ENCODE peak calls at places on chromosome 18, in nine cellular contexts. E is adrenal gland, F is OCI-LY7, H is thyroid gland, R is heart right ventricle, J is fibroblast of lung, X is A673, L is hepatocyte, C is aorta. K is an unnamed sample.

GRCh38 chr18:8257851-8258434 is 351.3 kb upstream of the RAB12 start:
- DNase-seq in E (no peak), F (no peak), H (peak; percentile 44), R (no peak), J (no peak), X (no peak), L (no peak), C (no peak), K (peak; percentile 18)

GRCh38 chr18:32980896-32981295 is 208.1 kb upstream of the KLHL14 start:
- DNase-seq in E (no peak), F (no peak), H (no peak), R (no peak), J (peak; percentile 79), X (no peak), L (no peak), C (no peak), K (no peak)

GRCh38 chr18:52813637-52814416 is 473.8 kb downstream of the DCC start:
- DNase-seq in E (no peak), F (no peak), H (no peak), R (no peak), J (no peak), X (no peak), L (no peak), C (no peak), K (no peak)

GRCh38 chr18:26875040-26875654 is 9.6 kb upstream of the AQP4 start:
- DNase-seq in E (no peak), F (no peak), H (no peak), R (no peak), J (no peak), X (no peak), L (peak; percentile 23), C (no peak), K (no peak)

GRCh38 chr18:13292736-13293135 is 74.2 kb downstream of the LDLRAD4 start:
- DNase-seq in E (no peak), F (no peak), H (no peak), R (no peak), J (no peak), X (no peak), L (no peak), C (no peak), K (peak; percentile 54)

GRCh38 chr18:77087391-77088141 is 45.0 kb downstream of the MBP start:
- DNase-seq in E (no peak), F (no peak), H (peak; percentile 33), R (peak; percentile 63), J (peak; percentile 63), X (no peak), L (peak; percentile 86), C (peak; percentile 89), K (peak; percentile 69)

GRCh38 chr18:44842588-44843412 is 162.1 kb downstream of the SETBP1 start:
- DNase-seq in E (no peak), F (no peak), H (no peak), R (no peak), J (no peak), X (no peak), L (no peak), C (no peak), K (no peak)

GRCh38 chr18:666177-666576 is 8.7 kb downstream of the TYMS start:
- DNase-seq in E (no peak), F (no peak), H (no peak), R (no peak), J (no peak), X (no peak), L (no peak), C (no peak), K (peak; percentile 38)

GRCh38 chr18:7084080-7084765 is 33.4 kb downstream of the LAMA1 start:
- DNase-seq in E (no peak), F (no peak), H (no peak), R (no peak), J (peak; percentile 42), X (no peak), L (peak; percentile 31), C (no peak), K (no peak)

DNA sequence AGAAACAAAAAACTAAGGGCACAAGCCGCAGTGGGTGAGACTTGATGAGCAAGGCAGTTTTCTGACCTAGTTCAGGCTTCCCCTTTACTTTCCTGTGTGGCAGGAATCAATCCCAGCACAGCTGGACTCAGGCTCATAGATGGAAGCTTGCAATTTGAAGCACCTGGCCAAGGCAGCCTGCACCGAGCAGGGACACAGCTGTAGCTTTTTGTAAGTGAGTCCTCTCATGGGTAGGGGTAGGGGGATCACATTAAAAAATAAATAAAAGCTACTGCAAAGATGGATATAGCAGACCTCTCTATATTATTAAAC is 329.2 kb downstream of the DLGAP1 start:
- DNase-seq in E (no peak), F (no peak), H (no peak), R (no peak), J (no peak), X (no peak), L (no peak), C (no peak), K (no peak)
- H3K4me1 ChIP-seq in E (no peaks in the 10 kb centered on the region), F (no peaks in the 10 kb centered on the region), H (no peaks in the 10 kb centered on the region), R (peaks cover 14% of the 10 kb centered on the region), J (no peaks in the 10 kb centered on the region), X (peaks cover 57% of the 10 kb centered on the region), L (peaks cover 8% of the 10 kb centered on the region), C (peaks cover 3% of the 10 kb centered on the region), K (peaks cover 3% of the 10 kb centered on the region)

GRCh38 chr18:23141022-23141999 is 6.0 kb downstream of the CABLES1 start:
- DNase-seq in E (peak; percentile 61), F (no peak), H (peak; percentile 81), R (peak; percentile 36), J (peak; percentile 34), X (no peak), L (peak; percentile 88), C (no peak), K (no peak)
- H3K4me1 ChIP-seq in E (peaks cover 19% of the 10 kb centered on the region), F (peaks cover 65% of the 10 kb centered on the region), H (peaks cover 68% of the 10 kb centered on the region), R (peaks cover 48% of the 10 kb centered on the region), J (peaks cover 6% of the 10 kb centered on the region), X (peaks cover 15% of the 10 kb centered on the region), L (peaks cover 46% of the 10 kb centered on the region), C (peaks cover 3% of the 10 kb centered on the region), K (peaks cover 10% of the 10 kb centered on the region)

GRCh38 chr18:6055711-6056110 is 160.4 kb upstream of the TMEM200C start:
- DNase-seq in E (no peak), F (no peak), H (no peak), R (no peak), J (peak; percentile 79), X (no peak), L (no peak), C (no peak), K (no peak)

GRCh38 chr18:6054443-6054842 is 159.1 kb upstream of the TMEM200C start:
- DNase-seq in E (no peak), F (no peak), H (no peak), R (no peak), J (no peak), X (no peak), L (no peak), C (no peak), K (peak; percentile 66)

GRCh38 chr18:6058941-6059340 is 163.6 kb upstream of the TMEM200C start:
- DNase-seq in E (no peak), F (no peak), H (peak; percentile 6), R (peak; percentile 41), J (peak; percentile 25), X (no peak), L (peak; percentile 6), C (no peak), K (no peak)

GRCh38 chr18:6057604-6058003 is 162.3 kb upstream of the TMEM200C start:
- DNase-seq in E (no peak), F (no peak), H (no peak), R (no peak), J (peak; percentile 29), X (no peak), L (no peak), C (no peak), K (no peak)

DNA sequence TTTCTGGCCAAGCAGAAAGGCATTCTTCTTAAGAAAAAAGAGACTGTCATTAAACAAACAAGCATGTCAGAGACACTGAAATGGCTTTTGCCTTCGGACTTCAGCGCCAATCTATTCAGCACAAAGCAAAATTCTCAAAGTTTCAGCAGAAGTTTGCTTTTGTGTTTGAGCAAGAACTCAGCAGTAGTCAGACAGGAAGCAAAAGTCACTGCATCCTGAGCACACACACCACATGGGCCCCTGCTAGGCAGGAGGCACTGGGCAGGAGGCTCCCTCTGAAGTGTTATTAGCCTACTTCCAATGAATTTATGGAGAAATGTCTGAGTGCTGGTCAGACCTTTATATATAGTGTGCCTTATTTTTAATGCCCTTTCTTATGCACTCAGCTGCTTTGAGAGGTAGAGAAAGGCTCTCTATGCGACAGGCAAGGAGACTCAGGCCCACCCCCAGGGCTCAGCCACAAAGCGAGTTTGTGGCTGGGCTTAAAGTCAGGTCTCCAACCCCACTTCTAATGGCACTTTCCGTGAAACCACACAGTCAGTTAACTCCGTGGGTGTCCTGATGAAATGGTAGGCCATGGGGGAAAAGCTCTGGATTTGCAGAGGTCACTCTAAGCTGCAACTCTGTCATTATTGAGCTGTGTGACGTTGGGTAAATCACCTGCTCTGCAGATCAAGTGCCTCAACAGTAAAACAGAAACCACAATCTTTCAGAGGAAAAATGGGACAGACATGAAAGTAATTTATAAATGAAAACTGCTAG is 161.0 kb upstream of the TMEM200C start:
- DNase-seq in E (no peak), F (no peak), H (no peak), R (no peak), J (peak; percentile 65), X (no peak), L (peak; percentile 8), C (no peak), K (no peak)
- H3K4me1 ChIP-seq in E (peaks cover 5% of the 10 kb centered on the region), F (no peaks in the 10 kb centered on the region), H (peaks cover 4% of the 10 kb centered on the region), R (peaks cover 12% of the 10 kb centered on the region), J (peaks cover 7% of the 10 kb centered on the region), X (no peaks in the 10 kb centered on the region), L (peaks cover 4% of the 10 kb centered on the region), C (no peaks in the 10 kb centered on the region), K (peaks cover 4% of the 10 kb centered on the region)

GRCh38 chr18:55320399-55321255 is 267.4 kb downstream of the TCF4 start:
- DNase-seq in E (no peak), F (peak; percentile 20), H (no peak), R (no peak), J (peak; percentile 54), X (peak; percentile 57), L (no peak), C (no peak), K (no peak)

GRCh38 chr18:55323051-55323994 is 264.7 kb downstream of the TCF4 start:
- DNase-seq in E (peak; percentile 32), F (peak; percentile 8), H (no peak), R (no peak), J (peak; percentile 58), X (peak; percentile 83), L (no peak), C (no peak), K (peak; percentile 36)

GRCh38 chr18:55321268-55322175 is 266.5 kb downstream of the TCF4 start:
- DNase-seq in E (peak; percentile 95), F (peak; percentile 79), H (peak; percentile 88), R (peak; percentile 94), J (peak; percentile 95), X (peak; percentile 96), L (peak; percentile 91), C (peak; percentile 96), K (peak; percentile 93)

GRCh38 chr18:55324166-55324565 is 263.8 kb downstream of the TCF4 start:
- DNase-seq in E (no peak), F (peak; percentile 5), H (no peak), R (no peak), J (no peak), X (no peak), L (no peak), C (no peak), K (no peak)

DNA sequence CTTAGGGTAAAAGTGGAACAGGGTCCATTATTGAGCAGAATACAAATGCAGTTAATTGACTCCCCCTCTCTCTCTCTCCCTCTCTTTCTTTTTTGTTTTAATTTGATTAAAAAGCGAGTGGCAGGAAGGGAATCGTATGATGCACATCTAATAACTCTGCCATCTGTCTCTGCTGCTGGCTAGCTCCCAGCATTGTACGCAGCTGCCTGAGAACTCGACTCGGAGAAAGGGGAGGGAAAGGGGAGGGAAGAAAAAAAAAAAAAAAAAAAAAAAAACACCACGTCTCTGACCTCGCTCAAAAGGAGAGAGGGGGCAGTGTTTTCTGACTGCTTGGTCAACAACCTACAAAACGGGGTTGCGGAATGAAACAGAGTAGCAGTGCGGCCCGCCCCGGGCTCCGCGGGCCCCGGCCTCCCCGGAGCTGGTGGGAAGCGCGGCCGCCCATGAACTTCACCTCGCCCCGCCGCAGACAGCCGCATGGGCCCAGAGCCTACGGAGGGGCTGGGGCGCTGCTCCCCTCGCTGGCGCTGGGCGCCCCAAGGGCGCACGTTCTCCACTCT is 265.7 kb downstream of the TCF4 start:
- DNase-seq in E (peak; percentile 93), F (peak; percentile 70), H (peak; percentile 81), R (peak; percentile 84), J (peak; percentile 98), X (peak; percentile 95), L (peak; percentile 85), C (peak; percentile 91), K (peak; percentile 94)
- H3K4me1 ChIP-seq in E (peaks cover 20% of the 10 kb centered on the region), F (peaks cover 58% of the 10 kb centered on the region), H (peaks cover 9% of the 10 kb centered on the region), R (peaks cover 39% of the 10 kb centered on the region), J (peaks cover 2% of the 10 kb centered on the region), X (peaks cover 42% of the 10 kb centered on the region), L (peaks cover 16% of the 10 kb centered on the region), C (no peaks in the 10 kb centered on the region), K (no peaks in the 10 kb centered on the region)

K was measured in mesendoderm.